ENCODE peak calls at places on chromosomes 16 and 17, in six cellular contexts. One of them, this sample, is unnamed.

GRCh38 chr16:4336701-4337539 is 14.2 kb downstream of the PAM16 start:
- DNase-seq in HCT116: no peak
- DNase-seq in H1: no peak
- DNase-seq in GM12878: no peak
- DNase-seq in SK-N-SH: no peak
- DNase-seq in HepG2: no peak
- DNase-seq in this sample: no peak

GRCh38 chr17:78019367-78019975 is 61.0 kb downstream of the TNRC6C start:
- DNase-seq in HCT116: peak
- DNase-seq in H1: no peak
- DNase-seq in GM12878: peak
- DNase-seq in SK-N-SH: peak
- DNase-seq in HepG2: peak
- DNase-seq in this sample: peak

GRCh38 chr17:32732900-32733299 is 144.0 kb downstream of the MYO1D start:
- DNase-seq in HCT116: no peak
- DNase-seq in H1: no peak
- DNase-seq in GM12878: no peak
- DNase-seq in SK-N-SH: no peak
- DNase-seq in HepG2: no peak
- DNase-seq in this sample: no peak

GRCh38 chr16:74842413-74842812 is 67.8 kb upstream of the FA2H start:
- DNase-seq in HCT116: no peak
- DNase-seq in H1: no peak
- DNase-seq in GM12878: no peak
- DNase-seq in SK-N-SH: peak
- DNase-seq in HepG2: no peak
- DNase-seq in this sample: no peak

GRCh38 chr17:22337467-22337866 is 645.1 kb downstream of the KCNJ18 start:
- DNase-seq in HCT116: no peak
- DNase-seq in H1: no peak
- DNase-seq in GM12878: no peak
- DNase-seq in SK-N-SH: no peak
- DNase-seq in HepG2: no peak
- DNase-seq in this sample: peak

GRCh38 chr17:61144137-61144536 is 255.5 kb upstream of the TBX2 start:
- DNase-seq in HCT116: no peak
- DNase-seq in H1: no peak
- DNase-seq in GM12878: no peak
- DNase-seq in SK-N-SH: no peak
- DNase-seq in HepG2: no peak
- DNase-seq in this sample: no peak

GRCh38 chr17:80034977-80035686 is 540 bp downstream of the TBC1D16 start:
- DNase-seq in HCT116: no peak
- DNase-seq in H1: peak
- DNase-seq in GM12878: no peak
- DNase-seq in SK-N-SH: no peak
- DNase-seq in HepG2: no peak
- DNase-seq in this sample: no peak

GRCh38 chr16:24610421-24610765 is 71.0 kb downstream of the RBBP6 start:
- DNase-seq in HCT116: no peak
- DNase-seq in H1: no peak
- DNase-seq in GM12878: no peak
- DNase-seq in SK-N-SH: no peak
- DNase-seq in HepG2: no peak
- DNase-seq in this sample: peak

GRCh38 chr16:27374794-27375499 is 27.0 kb upstream of the IL21R start:
- DNase-seq in HCT116: peak
- DNase-seq in H1: peak
- DNase-seq in GM12878: peak
- DNase-seq in SK-N-SH: peak
- DNase-seq in HepG2: peak
- DNase-seq in this sample: no peak

GRCh38 chr17:74190807-74191206 is 12.7 kb upstream of the RPL38 start:
- DNase-seq in HCT116: no peak
- DNase-seq in H1: peak
- DNase-seq in GM12878: no peak
- DNase-seq in SK-N-SH: no peak
- DNase-seq in HepG2: peak
- DNase-seq in this sample: peak

GRCh38 chr17:32490101-32490482 is 3.3 kb downstream of the CDK5R1 start:
- DNase-seq in HCT116: no peak
- DNase-seq in H1: no peak
- DNase-seq in GM12878: no peak
- DNase-seq in SK-N-SH: peak
- DNase-seq in HepG2: no peak
- DNase-seq in this sample: no peak

GRCh38 chr16:760498-761343 is at the start of gene MSLN:
- DNase-seq in HCT116: peak
- DNase-seq in H1: no peak
- DNase-seq in GM12878: no peak
- DNase-seq in SK-N-SH: no peak
- DNase-seq in HepG2: peak
- DNase-seq in this sample: no peak

GRCh38 chr17:46763416-46763815 is 55.1 kb downstream of the WNT3 start:
- DNase-seq in HCT116: no peak
- DNase-seq in H1: peak
- DNase-seq in GM12878: no peak
- DNase-seq in SK-N-SH: no peak
- DNase-seq in HepG2: no peak
- DNase-seq in this sample: no peak

GRCh38 chr17:18184143-18185007 is 747 bp downstream of the ALKBH5 start:
- DNase-seq in HCT116: no peak
- DNase-seq in H1: peak
- DNase-seq in GM12878: no peak
- DNase-seq in SK-N-SH: no peak
- DNase-seq in HepG2: no peak
- DNase-seq in this sample: peak

DNA sequence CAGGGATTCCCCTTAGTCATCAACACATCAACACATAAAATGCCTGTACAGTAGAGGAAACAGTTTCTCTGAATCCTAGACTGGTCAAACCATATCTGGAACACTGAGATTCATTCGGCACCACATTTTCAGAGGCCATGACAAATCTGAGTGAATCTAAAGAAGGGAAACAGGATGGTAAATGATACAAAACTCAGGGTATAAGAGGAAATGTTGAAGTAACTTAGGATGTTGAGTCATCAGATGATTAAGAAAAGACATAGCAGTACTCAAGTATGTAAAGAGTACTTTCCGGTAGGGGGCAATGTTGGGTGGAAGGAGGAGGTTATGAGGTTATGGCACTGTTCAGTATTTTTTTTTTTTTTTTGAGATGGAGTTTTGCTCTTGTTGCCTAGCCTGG is 358.5 kb upstream of the PMFBP1 start:
- DNase-seq in HCT116: peak
- DNase-seq in H1: no peak
- DNase-seq in GM12878: no peak
- DNase-seq in SK-N-SH: no peak
- DNase-seq in HepG2: no peak
- DNase-seq in this sample: no peak
- TF ChIP-seq JUND in HCT116: no peak
- TF ChIP-seq JUND in H1: no peak
- TF ChIP-seq JUND in GM12878: no peak
- TF ChIP-seq JUND in SK-N-SH: peak
- TF ChIP-seq JUND in HepG2: no peak
- TF ChIP-seq JUND in this sample: no peak

GRCh38 chr17:67585077-67585602 is 132.6 kb upstream of the NOL11 start:
- DNase-seq in HCT116: no peak
- DNase-seq in H1: no peak
- DNase-seq in GM12878: no peak
- DNase-seq in SK-N-SH: no peak
- DNase-seq in HepG2: no peak
- DNase-seq in this sample: peak
- TF ChIP-seq JUND in HCT116: no peak
- TF ChIP-seq JUND in H1: no peak
- TF ChIP-seq JUND in GM12878: no peak
- TF ChIP-seq JUND in SK-N-SH: no peak
- TF ChIP-seq JUND in HepG2: no peak
- TF ChIP-seq JUND in this sample: no peak

GRCh38 chr16:85550422-85551318 is 62.5 kb upstream of the GSE1 start:
- DNase-seq in HCT116: no peak
- DNase-seq in H1: peak
- DNase-seq in GM12878: no peak
- DNase-seq in SK-N-SH: no peak
- DNase-seq in HepG2: no peak
- DNase-seq in this sample: peak

GRCh38 chr16:85552980-85553435 is 60.1 kb upstream of the GSE1 start:
- DNase-seq in HCT116: no peak
- DNase-seq in H1: no peak
- DNase-seq in GM12878: no peak
- DNase-seq in SK-N-SH: peak
- DNase-seq in HepG2: no peak
- DNase-seq in this sample: no peak

GRCh38 chr16:85553436-85554113 is 59.5 kb upstream of the GSE1 start:
- DNase-seq in HCT116: peak
- DNase-seq in H1: peak
- DNase-seq in GM12878: no peak
- DNase-seq in SK-N-SH: no peak
- DNase-seq in HepG2: peak
- DNase-seq in this sample: peak

GRCh38 chr16:85549766-85550421 is 63.2 kb upstream of the GSE1 start:
- DNase-seq in HCT116: no peak
- DNase-seq in H1: no peak
- DNase-seq in GM12878: no peak
- DNase-seq in SK-N-SH: no peak
- DNase-seq in HepG2: no peak
- DNase-seq in this sample: no peak

GRCh38 chr16:85551319-85551978 is 61.7 kb upstream of the GSE1 start:
- DNase-seq in HCT116: no peak
- DNase-seq in H1: peak
- DNase-seq in GM12878: no peak
- DNase-seq in SK-N-SH: no peak
- DNase-seq in HepG2: no peak
- DNase-seq in this sample: no peak
- TF ChIP-seq JUND in HCT116: no peak
- TF ChIP-seq JUND in H1: no peak
- TF ChIP-seq JUND in GM12878: no peak
- TF ChIP-seq JUND in SK-N-SH: no peak
- TF ChIP-seq JUND in HepG2: no peak
- TF ChIP-seq JUND in this sample: no peak

DNA sequence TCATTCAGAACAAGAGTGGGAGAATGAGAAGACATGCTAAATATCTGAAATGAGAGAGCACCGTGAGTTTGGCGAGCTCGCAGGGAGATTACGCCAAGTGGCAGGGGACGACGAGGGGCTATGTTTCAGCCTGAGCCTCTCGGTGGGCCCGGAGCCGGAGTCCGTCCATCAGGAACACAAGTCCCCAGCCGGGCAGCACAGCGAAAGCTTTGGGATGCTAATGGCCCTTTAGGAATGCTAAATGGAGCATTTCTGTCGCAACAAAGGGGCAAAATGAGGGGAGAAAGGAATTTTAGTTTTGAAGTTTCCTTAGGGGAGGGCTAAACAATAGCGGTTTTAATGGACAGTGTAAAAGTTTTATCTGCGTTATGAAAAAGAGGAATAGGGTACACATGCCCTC is 33.3 kb downstream of the NTN1 start:
- DNase-seq in HCT116: no peak
- DNase-seq in H1: peak
- DNase-seq in GM12878: no peak
- DNase-seq in SK-N-SH: no peak
- DNase-seq in HepG2: no peak
- DNase-seq in this sample: no peak
- TF ChIP-seq JUND in HCT116: no peak
- TF ChIP-seq JUND in H1: no peak
- TF ChIP-seq JUND in GM12878: no peak
- TF ChIP-seq JUND in SK-N-SH: no peak
- TF ChIP-seq JUND in HepG2: no peak
- TF ChIP-seq JUND in this sample: no peak

GRCh38 chr16:87822002-87822390 is 47.3 kb downstream of the SLC7A5 start:
- DNase-seq in HCT116: no peak
- DNase-seq in H1: no peak
- DNase-seq in GM12878: no peak
- DNase-seq in SK-N-SH: no peak
- DNase-seq in HepG2: no peak
- DNase-seq in this sample: no peak
- TF ChIP-seq JUND in HCT116: no peak
- TF ChIP-seq JUND in H1: no peak
- TF ChIP-seq JUND in GM12878: no peak
- TF ChIP-seq JUND in SK-N-SH: no peak
- TF ChIP-seq JUND in HepG2: no peak
- TF ChIP-seq JUND in this sample: no peak

DNA sequence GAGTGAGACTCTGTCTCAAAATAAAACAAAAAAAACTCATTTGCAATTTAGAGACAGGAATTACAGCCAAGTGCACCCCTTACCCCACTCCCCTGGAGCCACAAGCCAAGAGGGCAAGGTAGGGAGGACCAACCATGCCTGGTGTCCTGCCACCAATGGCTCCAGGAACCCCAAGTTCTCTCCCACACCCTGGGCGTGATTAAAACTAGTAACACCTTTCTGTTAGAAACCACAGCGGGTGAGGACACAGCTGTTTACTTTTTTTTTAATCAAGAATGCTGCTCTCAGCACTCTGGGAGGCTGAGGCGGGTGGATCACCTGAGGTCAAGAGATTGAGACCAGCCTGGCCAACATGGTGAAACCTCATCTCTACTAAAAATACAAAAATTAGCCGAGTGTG is 38.1 kb downstream of the ANKRD11 start:
- DNase-seq in HCT116: no peak
- DNase-seq in H1: no peak
- DNase-seq in GM12878: no peak
- DNase-seq in SK-N-SH: no peak
- DNase-seq in HepG2: no peak
- DNase-seq in this sample: no peak
- TF ChIP-seq JUND in HCT116: no peak
- TF ChIP-seq JUND in H1: no peak
- TF ChIP-seq JUND in GM12878: no peak
- TF ChIP-seq JUND in SK-N-SH: no peak
- TF ChIP-seq JUND in HepG2: no peak
- TF ChIP-seq JUND in this sample: no peak